ENCODE peak calls at places on chromosomes 3 and 15, in six cellular contexts. Y is upper lobe of right lung, S is heart left ventricle, W is spleen, T is adrenal gland, O is HCT116. U is an unnamed sample.

GRCh38 chr3:186277268-186277909 is 84.6 kb downstream of the DGKG start:
- DNase-seq in Y (no peak), S (no peak), W (no peak), T (peak; percentile 43), O (peak; percentile 40), U (no peak)

GRCh38 chr15:39580630-39581500 is at the start of gene THBS1:
- DNase-seq in Y (peak; percentile 94), S (peak; percentile 86), W (peak; percentile 87), T (peak; percentile 81), O (no peak), U (peak; percentile 29)

GRCh38 chr3:194306109-194306686 is 44.9 kb downstream of the CPN2 start:
- DNase-seq in Y (peak; percentile 53), S (no peak), W (peak; percentile 91), T (no peak), O (no peak), U (no peak)

GRCh38 chr15:96356494-96357455 is 26.3 kb downstream of the NR2F2 start:
- DNase-seq in Y (peak; percentile 88), S (peak; percentile 84), W (peak; percentile 87), T (peak; percentile 81), O (peak; percentile 72), U (no peak)

GRCh38 chr15:63030101-63030528 is 12.4 kb upstream of the TPM1 start:
- DNase-seq in Y (no peak), S (peak; percentile 50), W (no peak), T (peak; percentile 42), O (no peak), U (no peak)

GRCh38 chr3:122484985-122485384 is 29.8 kb downstream of the KPNA1 start:
- DNase-seq in Y (no peak), S (no peak), W (no peak), T (peak; percentile 34), O (no peak), U (no peak)

GRCh38 chr15:58258501-58259274 is 120.5 kb downstream of the AQP9 start:
- DNase-seq in Y (no peak), S (no peak), W (no peak), T (no peak), O (no peak), U (no peak)

GRCh38 chr3:79329154-79329553 is 438.6 kb downstream of the ROBO1 start:
- DNase-seq in Y (no peak), S (no peak), W (no peak), T (no peak), O (no peak), U (peak; percentile 35)

GRCh38 chr15:71782447-71783165 is 27.7 kb upstream of the NR2E3 start:
- DNase-seq in Y (no peak), S (no peak), W (no peak), T (no peak), O (no peak), U (no peak)

GRCh38 chr15:32851619-32852416 is 134.0 kb downstream of the GREM1 start:
- DNase-seq in Y (no peak), S (no peak), W (no peak), T (no peak), O (no peak), U (no peak)

GRCh38 chr3:89740881-89741177 is 633.4 kb downstream of the EPHA3 start:
- DNase-seq in Y (no peak), S (no peak), W (no peak), T (no peak), O (no peak), U (no peak)

GRCh38 chr3:120418446-120418845 is 32.3 kb downstream of the FSTL1 start:
- DNase-seq in Y (no peak), S (no peak), W (no peak), T (no peak), O (no peak), U (no peak)

GRCh38 chr3:149382091-149382467 is 4.6 kb upstream of the TM4SF1 start:
- DNase-seq in Y (no peak), S (no peak), W (no peak), T (no peak), O (no peak), U (no peak)

GRCh38 chr3:34206996-34207395 is 408.6 kb downstream of the PDCD6IP start:
- DNase-seq in Y (no peak), S (no peak), W (no peak), T (no peak), O (no peak), U (peak; percentile 76)

GRCh38 chr3:9883676-9884554 is 3.9 kb upstream of the CIDEC start:
- DNase-seq in Y (no peak), S (no peak), W (no peak), T (no peak), O (no peak), U (no peak)

GRCh38 chr15:89761929-89762328 is 10.9 kb upstream of the MESP1 start:
- DNase-seq in Y (no peak), S (no peak), W (peak; percentile 32), T (no peak), O (no peak), U (no peak)

GRCh38 chr3:55621026-55621422 is 133.9 kb upstream of the WNT5A start:
- DNase-seq in Y (no peak), S (no peak), W (no peak), T (no peak), O (no peak), U (no peak)

GRCh38 chr3:71330505-71330904 is 253.0 kb downstream of the FOXP1 start:
- DNase-seq in Y (no peak), S (no peak), W (no peak), T (no peak), O (no peak), U (no peak)

GRCh38 chr3:194871864-194872668 is 186.4 kb downstream of the FAM43A start:
- DNase-seq in Y (no peak), S (no peak), W (no peak), T (peak; percentile 80), O (peak; percentile 10), U (no peak)

GRCh38 chr3:46667061-46667621 is 26.3 kb downstream of the ALS2CL start:
- DNase-seq in Y (peak; percentile 64), S (peak; percentile 18), W (peak; percentile 67), T (peak; percentile 12), O (no peak), U (no peak)

GRCh38 chr3:4945318-4945717 is 33.9 kb upstream of the BHLHE40 start:
- DNase-seq in Y (no peak), S (no peak), W (no peak), T (no peak), O (no peak), U (no peak)

GRCh38 chr3:2950159-2950558 is 160.0 kb downstream of the IL5RA start:
- DNase-seq in Y (no peak), S (no peak), W (no peak), T (no peak), O (no peak), U (no peak)

GRCh38 chr3:186220365-186220764 is 111.5 kb upstream of the ETV5 start:
- DNase-seq in Y (no peak), S (no peak), W (no peak), T (peak; percentile 56), O (peak; percentile 24), U (no peak)

GRCh38 chr3:125381743-125382142 is 6.6 kb upstream of the ZNF148 start:
- DNase-seq in Y (no peak), S (no peak), W (no peak), T (no peak), O (no peak), U (no peak)

GRCh38 chr15:70826634-70827033 is 27.3 kb downstream of the LARP6 start:
- DNase-seq in Y (no peak), S (no peak), W (no peak), T (peak; percentile 35), O (peak; percentile 29), U (peak; percentile 26)

GRCh38 chr3:46672349-46672695 is 21.2 kb downstream of the ALS2CL start:
- DNase-seq in Y (peak; percentile 46), S (no peak), W (no peak), T (no peak), O (no peak), U (no peak)

GRCh38 chr3:152508705-152509104 is 240.0 kb downstream of the MBNL1 start:
- DNase-seq in Y (no peak), S (no peak), W (no peak), T (no peak), O (peak; percentile 33), U (no peak)

GRCh38 chr3:35773398-35773797 is 134.1 kb downstream of the ARPP21 start:
- DNase-seq in Y (no peak), S (no peak), W (no peak), T (no peak), O (no peak), U (no peak)

GRCh38 chr15:78638658-78639314 is 2.2 kb downstream of the CHRNB4 start:
- DNase-seq in Y (peak; percentile 51), S (peak; percentile 42), W (no peak), T (peak; percentile 32), O (peak; percentile 31), U (peak; percentile 16)

GRCh38 chr15:47422901-47423300 is 294.4 kb upstream of the SEMA6D start:
- DNase-seq in Y (no peak), S (no peak), W (no peak), T (no peak), O (no peak), U (no peak)

GRCh38 chr3:128309026-128309425 is 155.7 kb downstream of the EEFSEC start:
- DNase-seq in Y (no peak), S (peak; percentile 18), W (no peak), T (no peak), O (no peak), U (no peak)

DNA sequence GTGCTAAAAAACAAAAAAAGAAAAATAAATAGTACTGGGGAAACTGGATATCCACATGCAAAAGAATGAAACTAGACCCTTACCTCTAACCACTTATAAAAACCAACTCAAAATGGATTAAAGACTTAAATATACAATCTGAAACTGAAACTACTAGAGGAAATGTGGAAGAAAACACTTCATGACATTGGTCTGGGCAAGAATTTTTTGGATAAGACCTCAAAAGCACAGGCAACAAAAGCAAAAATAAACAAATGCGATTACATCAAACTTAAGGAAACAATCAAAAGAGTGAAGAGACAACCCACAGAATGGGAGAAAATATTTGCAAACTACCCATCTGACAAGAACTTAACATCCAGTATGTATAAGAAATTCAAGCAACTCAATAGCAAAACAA is 6.3 kb downstream of the IFT57 start:
- DNase-seq in Y (no peak), S (no peak), W (no peak), T (no peak), O (no peak), U (no peak)
- H3K4me3 ChIP-seq in Y (no peak overlapping the region), S (no peak overlapping the region), W (no peak overlapping the region), T (no peak overlapping the region), O (no peak overlapping the region), U (no peak overlapping the region)

GRCh38 chr3:26484140-26484539 is 138.4 kb upstream of the LRRC3B start:
- DNase-seq in Y (no peak), S (no peak), W (no peak), T (no peak), O (no peak), U (no peak)
- TF ChIP-seq CTCF in Y (no peak), S (no peak), W (no peak), T (no peak), O (peak; percentile 8), U (peak; percentile 38)

DNA sequence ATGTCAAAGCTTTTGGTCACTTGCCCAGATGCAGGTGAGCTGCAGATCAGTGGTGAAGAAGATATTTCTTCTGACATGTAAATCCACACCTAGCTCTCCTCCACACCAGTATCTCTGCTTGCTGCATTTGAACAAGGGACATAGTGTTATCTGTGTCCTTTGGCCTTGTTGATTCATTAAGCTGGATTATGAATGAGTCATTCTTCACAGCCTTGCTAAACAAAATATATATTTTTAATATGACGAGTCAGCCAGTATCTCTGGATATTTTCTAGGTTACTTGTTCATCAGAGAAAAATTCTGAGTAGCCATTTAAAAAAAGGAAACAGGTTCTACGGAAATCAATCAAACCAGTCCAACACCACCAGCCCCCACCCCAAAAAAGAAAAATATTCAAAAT is 190.6 kb upstream of the ADAMTS9 start:
- DNase-seq in Y (no peak), S (no peak), W (no peak), T (no peak), O (no peak), U (no peak)
- H3K27me3 ChIP-seq in Y (no peaks in the 10 kb centered on the region), S (no peaks in the 10 kb centered on the region), W (no peaks in the 10 kb centered on the region), T (no peaks in the 10 kb centered on the region), O (peaks cover 10% of the 10 kb centered on the region), U (no peaks in the 10 kb centered on the region)

GRCh38 chr3:12558706-12559105 is 1.8 kb downstream of the MKRN2 start:
- DNase-seq in Y (no peak), S (no peak), W (no peak), T (no peak), O (no peak), U (no peak)
- H3K4me3 ChIP-seq in Y (peak overlapping the region; percentile 73), S (no peak overlapping the region), W (peak overlapping the region; percentile 86), T (no peak overlapping the region), O (peak overlapping the region; percentile 95), U (no peak overlapping the region)